ENCODE peak calls at places on chromosome 10, in four cellular contexts. Q, S, L and W are unnamed samples.
A peak's percentile ranks its signal among the peaks of the same experiment; 100 is the strongest.

GRCh38 chr10:126910196-126910595 is 5.0 kb downstream of the DOCK1 start:
- DNase-seq in Q (no peak), S (no peak), L (peak; percentile 23), W (no peak)

GRCh38 chr10:130109796-130110235 is 814 bp downstream of the C10orf143 start:
- DNase-seq in S (peak; percentile 82), Q (peak; percentile 85), L (peak; percentile 67), W (peak; percentile 69)

GRCh38 chr10:74898201-74898976 is 72.0 kb downstream of the KAT6B start:
- DNase-seq in Q (peak; percentile 13), L (peak; percentile 56), S (peak; percentile 3), W (no peak)

GRCh38 chr10:120553911-120554310 is 96.9 kb downstream of the PLPP4 start:
- DNase-seq in S (no peak), Q (no peak), L (no peak), W (no peak)

GRCh38 chr10:55091691-55092328 is 290.8 kb upstream of the PCDH15 start:
- DNase-seq in L (no peak), S (peak; percentile 16), Q (no peak), W (no peak)

GRCh38 chr10:43862756-43863155 is 214.1 kb upstream of the ZNF32 start:
- DNase-seq in S (no peak), Q (no peak), L (no peak), W (no peak)

GRCh38 chr10:3045471-3046209 is 21.7 kb upstream of the PFKP start:
- DNase-seq in L (peak; percentile 62), Q (no peak), S (no peak), W (no peak)

GRCh38 chr10:114824396-114824795 is 2.8 kb downstream of the FHIP2A start:
- DNase-seq in S (no peak), L (no peak), Q (no peak), W (no peak)

GRCh38 chr10:61835909-61836232 is 65.6 kb upstream of the ARID5B start:
- DNase-seq in Q (no peak), L (peak; percentile 25), S (no peak), W (no peak)

GRCh38 chr10:43901302-43901701 is 252.6 kb upstream of the ZNF32 start:
- DNase-seq in L (no peak), Q (no peak), S (peak; percentile 26), W (no peak)

GRCh38 chr10:26269754-26270153 is 53.2 kb downstream of the GAD2 start:
- DNase-seq in S (peak; percentile 71), Q (no peak), L (no peak), W (no peak)

GRCh38 chr10:121134711-121135110 is 283.5 kb downstream of the WDR11 start:
- DNase-seq in S (no peak), L (no peak), Q (no peak), W (no peak)

GRCh38 chr10:114545071-114545470 is 113.0 kb downstream of the ABLIM1 start:
- DNase-seq in S (no peak), L (peak; percentile 47), Q (no peak), W (no peak)

GRCh38 chr10:16314259-16314658 is 122.6 kb upstream of the PTER start:
- DNase-seq in Q (no peak), L (no peak), S (peak; percentile 1), W (no peak)

GRCh38 chr10:46014683-46015405 is 15.6 kb downstream of the NCOA4 start:
- DNase-seq in L (no peak), Q (no peak), S (no peak), W (no peak)

GRCh38 chr10:86586516-86586915 is 64.9 kb upstream of the WAPL start:
- DNase-seq in Q (no peak), S (no peak), L (no peak), W (no peak)

GRCh38 chr10:103822052-103822716 is 33.2 kb downstream of the SH3PXD2A start:
- DNase-seq in S (no peak), L (no peak), Q (no peak), W (no peak)

GRCh38 chr10:22476601-22477364 is 131.5 kb downstream of the SPAG6 start:
- DNase-seq in S (no peak), L (no peak), Q (peak; percentile 6), W (no peak)

GRCh38 chr10:4947039-4947634 is 16.1 kb upstream of the AKR1C1 start:
- DNase-seq in L (no peak), S (no peak), Q (no peak), W (no peak)

GRCh38 chr10:48634984-48635557 is 30.2 kb upstream of the ARHGAP22 start:
- DNase-seq in L (no peak), S (no peak), Q (no peak), W (no peak)

GRCh38 chr10:126663880-126664279 is 6.6 kb downstream of the C10orf90 start:
- DNase-seq in S (no peak), Q (no peak), L (peak; percentile 24), W (no peak)

GRCh38 chr10:130452096-130452495 is 315.9 kb downstream of the GLRX3 start:
- DNase-seq in S (no peak), L (no peak), Q (no peak), W (no peak)

GRCh38 chr10:10644317-10645111 is 373.2 kb upstream of the CELF2 start:
- DNase-seq in L (no peak), Q (no peak), S (no peak), W (no peak)

GRCh38 chr10:30775779-30776591 is 146.4 kb upstream of the LYZL2 start:
- DNase-seq in S (no peak), L (peak; percentile 21), Q (no peak), W (no peak)

GRCh38 chr10:87915989-87916388 is 52.6 kb downstream of the PTEN start:
- DNase-seq in S (no peak), Q (no peak), L (peak; percentile 9), W (no peak)

GRCh38 chr10:89310092-89310886 is 8.4 kb downstream of the IFIT2 start:
- DNase-seq in Q (no peak), S (no peak), L (no peak), W (no peak)

GRCh38 chr10:111211241-111211640 is 134.4 kb downstream of the ADRA2A start:
- DNase-seq in L (no peak), S (no peak), Q (no peak), W (no peak)

GRCh38 chr10:107163904-107164861 is at the start of gene SORCS1:
- DNase-seq in Q (no peak), S (no peak), L (no peak), W (no peak)

GRCh38 chr10:114458216-114458615 is 53.9 kb upstream of the AFAP1L2 start:
- DNase-seq in S (no peak), Q (no peak), L (no peak), W (no peak)

GRCh38 chr10:75407296-75407715 is 5.7 kb upstream of the ZNF503 start:
- DNase-seq in L (peak; percentile 66), S (no peak), Q (no peak), W (no peak)

DNA sequence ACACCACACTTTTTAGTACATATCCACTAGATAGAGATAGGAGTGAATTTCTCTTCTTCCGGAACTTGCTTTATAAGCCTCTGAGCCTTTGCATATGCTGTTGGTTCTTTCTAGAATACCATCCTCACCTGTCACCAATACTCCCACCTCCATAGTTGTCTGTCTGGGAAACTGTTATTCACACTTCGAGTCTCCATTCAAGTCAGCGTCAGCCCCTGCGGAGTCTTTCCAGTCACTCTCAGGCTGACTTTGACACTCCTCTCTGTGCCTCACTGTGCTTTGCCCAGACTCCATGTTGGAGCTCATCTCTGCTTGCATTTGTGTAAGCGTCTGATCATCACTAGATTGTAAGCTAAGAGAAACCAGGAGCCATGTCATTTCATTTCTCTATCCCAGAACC is 66.5 kb upstream of the NRBF2 start:
- DNase-seq in L (no peak), S (no peak), Q (no peak), W (no peak)
- H3K36me3 ChIP-seq in L (no peaks in the 10 kb centered on the region), S (no peaks in the 10 kb centered on the region), Q (no peaks in the 10 kb centered on the region), W (no peaks in the 10 kb centered on the region)

GRCh38 chr10:70435241-70436085 is 6.0 kb downstream of the NODAL start:
- DNase-seq in S (no peak), L (no peak), Q (no peak), W (no peak)

GRCh38 chr10:70433581-70434280 is 7.8 kb downstream of the NODAL start:
- DNase-seq in L (no peak), S (no peak), Q (no peak), W (no peak)

GRCh38 chr10:70430489-70431445 is 10.7 kb downstream of the NODAL start:
- DNase-seq in Q (no peak), S (no peak), L (peak; percentile 30), W (peak; percentile 37)

GRCh38 chr10:70432561-70433263 is 8.8 kb downstream of the NODAL start:
- DNase-seq in Q (no peak), L (no peak), S (no peak), W (no peak)

GRCh38 chr10:70432101-70432500 is 9.4 kb downstream of the NODAL start:
- DNase-seq in S (no peak), Q (no peak), L (peak; percentile 64), W (no peak)
- H3K27ac ChIP-seq in S (no peak overlapping the region), Q (peak overlapping the region; percentile 64), L (no peak overlapping the region), W (peak overlapping the region; percentile 59)

GRCh38 chr10:99894613-99895012 is 112.2 kb downstream of the ABCC2 start:
- DNase-seq in S (no peak), Q (no peak), L (no peak), W (no peak)

GRCh38 chr10:99895867-99896266 is 113.4 kb downstream of the ABCC2 start:
- DNase-seq in Q (no peak), S (no peak), L (no peak), W (no peak)
- H3K36me3 ChIP-seq in Q (peaks cover 20% of the 10 kb centered on the region), S (peaks cover 81% of the 10 kb centered on the region), L (peaks cover 46% of the 10 kb centered on the region), W (no peaks in the 10 kb centered on the region)

GRCh38 chr10:133467286-133467911 is 13.7 kb downstream of the SCART1 start:
- DNase-seq in L (no peak), Q (no peak), S (no peak), W (no peak)
- H3K27ac ChIP-seq in L (no peak overlapping the region), Q (no peak overlapping the region), S (no peak overlapping the region), W (no peak overlapping the region)

GRCh38 chr10:13665516-13666262 is 78.9 kb downstream of the PRPF18 start:
- DNase-seq in L (no peak), S (no peak), Q (no peak), W (no peak)

GRCh38 chr10:13671874-13672273 is 85.1 kb downstream of the PRPF18 start:
- DNase-seq in Q (no peak), L (no peak), S (no peak), W (no peak)

GRCh38 chr10:13669182-13669860 is 82.6 kb downstream of the PRPF18 start:
- DNase-seq in L (no peak), S (no peak), Q (no peak), W (no peak)

GRCh38 chr10:13670311-13670710 is 83.5 kb downstream of the PRPF18 start:
- DNase-seq in S (no peak), L (no peak), Q (no peak), W (no peak)

DNA sequence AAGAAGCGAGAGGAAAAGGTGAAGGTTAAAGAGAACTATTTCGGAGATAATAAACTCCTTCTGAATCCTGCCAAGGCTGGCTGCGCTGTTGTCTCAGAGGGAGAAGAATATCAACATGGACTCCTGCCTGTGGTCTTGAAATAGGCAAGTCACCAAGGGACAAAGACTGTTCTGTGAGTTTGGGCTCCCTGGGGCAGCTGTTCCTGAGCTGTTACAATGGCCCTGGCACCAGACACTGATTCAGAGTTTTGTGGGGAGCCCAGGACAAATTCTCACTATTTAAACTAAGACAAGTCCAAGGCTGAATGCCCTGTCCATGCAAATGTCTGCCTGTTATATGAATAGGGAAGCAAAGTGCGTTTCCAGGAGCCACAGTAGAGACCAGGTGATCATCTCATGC is 81.4 kb downstream of the PRPF18 start:
- DNase-seq in S (no peak), L (no peak), Q (no peak), W (no peak)
- H3K36me3 ChIP-seq in S (no peaks in the 10 kb centered on the region), L (peaks cover 20% of the 10 kb centered on the region), Q (no peaks in the 10 kb centered on the region), W (no peaks in the 10 kb centered on the region)